ENCODE peak calls at places on chromosomes 12 and 14, in six cellular contexts. F, Z, S, T, K and L are unnamed samples.

GRCh38 chr14:44962573-44963528 is 861 bp downstream of the TOGARAM1 start:
- DNase-seq in F (peak; percentile 79), Z (peak; percentile 8), S (no peak), T (peak; percentile 87), K (no peak), L (peak; percentile 49)

GRCh38 chr12:12807970-12808702 is 5.0 kb upstream of the DDX47 start:
- DNase-seq in F (no peak), Z (no peak), S (no peak), T (peak; percentile 71), K (no peak), L (peak; percentile 43)

GRCh38 chr14:54387328-54387727 is 9.5 kb upstream of the CDKN3 start:
- DNase-seq in F (no peak), Z (no peak), S (no peak), T (no peak), K (no peak), L (no peak)

GRCh38 chr12:14913381-14913781 is 25.0 kb downstream of the ERP27 start:
- DNase-seq in F (no peak), Z (no peak), S (no peak), T (peak; percentile 69), K (no peak), L (peak; percentile 38)

GRCh38 chr12:72024613-72025012 is 86.0 kb downstream of the TPH2 start:
- DNase-seq in F (no peak), Z (no peak), S (no peak), T (no peak), K (no peak), L (no peak)

GRCh38 chr12:69014047-69014446 is 81.1 kb upstream of the CPM start:
- DNase-seq in F (no peak), Z (no peak), S (no peak), T (no peak), K (no peak), L (no peak)

GRCh38 chr14:32230695-32231280 is 27.7 kb upstream of the RNU6-8 start:
- DNase-seq in F (no peak), Z (no peak), S (peak; percentile 16), T (no peak), K (no peak), L (no peak)

GRCh38 chr14:73467800-73468199 is 9.5 kb upstream of the NUMB start:
- DNase-seq in F (no peak), Z (peak; percentile 39), S (no peak), T (no peak), K (no peak), L (no peak)

GRCh38 chr12:11695321-11695720 is 45.8 kb downstream of the ETV6 start:
- DNase-seq in F (no peak), Z (no peak), S (no peak), T (peak; percentile 83), K (no peak), L (no peak)

GRCh38 chr12:110744176-110744575 is 1.5 kb upstream of the PPP1CC start:
- DNase-seq in F (no peak), Z (no peak), S (no peak), T (peak; percentile 72), K (no peak), L (no peak)

GRCh38 chr12:93894391-93895095 is 217.4 kb downstream of the CRADD start:
- DNase-seq in F (peak; percentile 74), Z (no peak), S (no peak), T (peak; percentile 94), K (peak; percentile 38), L (no peak)

GRCh38 chr12:91892081-91892855 is 253.4 kb downstream of the BTG1 start:
- DNase-seq in F (no peak), Z (no peak), S (no peak), T (no peak), K (no peak), L (no peak)

GRCh38 chr14:68790656-68791077 is 2.2 kb downstream of the ZFP36L1 start:
- DNase-seq in F (peak; percentile 47), Z (no peak), S (no peak), T (no peak), K (no peak), L (peak; percentile 25)

GRCh38 chr12:25702553-25702952 is 149.5 kb upstream of the LMNTD1 start:
- DNase-seq in F (no peak), Z (no peak), S (no peak), T (no peak), K (no peak), L (no peak)

GRCh38 chr12:90953956-90954421 is 987 bp downstream of the CCER1 start:
- DNase-seq in F (peak; percentile 40), Z (peak; percentile 50), S (no peak), T (no peak), K (no peak), L (no peak)

GRCh38 chr14:68297871-68298468 is 478.4 kb downstream of the RAD51B start:
- DNase-seq in F (no peak), Z (no peak), S (no peak), T (no peak), K (no peak), L (no peak)

GRCh38 chr12:76878899-76879709 is at the start of gene CSRP2:
- DNase-seq in F (peak; percentile 91), Z (peak; percentile 90), S (peak; percentile 86), T (peak; percentile 93), K (peak; percentile 80), L (peak; percentile 89)

GRCh38 chr12:105477873-105478272 is 147.4 kb downstream of the C12orf75 start:
- DNase-seq in F (no peak), Z (no peak), S (no peak), T (no peak), K (no peak), L (no peak)

GRCh38 chr12:102421801-102422583 is 58.4 kb downstream of the IGF1 start:
- DNase-seq in F (no peak), Z (no peak), S (no peak), T (no peak), K (no peak), L (no peak)

GRCh38 chr14:90248594-90248993 is 7.8 kb upstream of the PSMC1 start:
- DNase-seq in F (no peak), Z (no peak), S (no peak), T (no peak), K (no peak), L (no peak)

GRCh38 chr12:43957732-43958131 is 121.9 kb downstream of the TMEM117 start:
- DNase-seq in F (no peak), Z (peak; percentile 17), S (peak; percentile 21), T (no peak), K (no peak), L (no peak)

GRCh38 chr14:103129301-103130016 is 6.2 kb downstream of the TNFAIP2 start:
- DNase-seq in F (peak; percentile 40), Z (no peak), S (no peak), T (no peak), K (no peak), L (no peak)
- TF ChIP-seq EP300 in F (no peak), Z (no peak), S (no peak), T (no peak), K (no peak), L (no peak)

DNA sequence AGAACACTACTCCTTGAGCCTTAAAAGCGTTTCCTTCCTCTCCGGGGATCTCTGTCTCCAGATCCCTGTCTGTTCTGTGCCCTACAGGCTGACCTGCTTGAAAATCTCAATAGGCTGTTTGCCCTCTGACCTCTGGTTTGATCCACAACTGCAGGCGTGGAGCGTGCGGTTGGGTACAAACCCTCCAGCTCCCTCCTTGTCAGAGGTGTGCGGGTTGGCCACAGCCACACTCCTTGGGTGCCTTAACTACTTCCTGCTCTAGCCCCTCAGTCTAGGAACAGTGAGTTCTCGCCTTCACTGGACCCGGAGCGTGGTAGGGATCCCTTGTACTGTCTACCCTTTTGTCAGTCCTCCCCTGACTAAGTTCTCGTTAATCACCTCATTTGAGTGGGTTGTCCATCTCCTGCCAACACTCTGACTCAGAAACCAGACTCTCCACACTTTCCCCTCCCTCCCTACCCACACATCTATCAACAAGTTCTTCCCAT is 33.1 kb downstream of the CMKLR1 start:
- DNase-seq in F (no peak), Z (no peak), S (no peak), T (no peak), K (no peak), L (no peak)
- TF ChIP-seq POLR2A in F (no peak), Z (no peak), S (no peak), T (no peak), K (no peak), L (no peak)

DNA sequence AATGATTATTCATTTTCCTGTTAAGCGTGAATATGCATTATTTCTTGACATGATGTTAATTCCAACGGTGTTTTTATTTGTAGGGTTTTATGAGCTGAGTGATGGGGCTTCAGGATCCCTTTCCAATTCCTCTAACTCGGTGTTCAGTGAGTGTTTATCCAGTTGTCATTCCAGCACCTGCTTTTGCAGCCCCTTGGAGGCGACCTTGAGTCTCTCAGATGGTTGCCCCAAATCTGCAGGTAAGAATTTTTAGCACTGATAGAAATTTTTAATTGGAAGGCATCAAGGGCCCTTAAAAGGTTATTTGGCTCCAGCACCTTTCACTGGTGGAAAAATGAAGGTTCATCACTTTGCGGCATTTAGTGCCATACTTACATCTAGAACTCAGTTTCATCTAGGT is 3.7 kb downstream of the DACT1 start:
- DNase-seq in F (no peak), Z (no peak), S (no peak), T (no peak), K (no peak), L (no peak)
- TF ChIP-seq CTCF in F (no peak), Z (peak; percentile 14), S (no peak), T (no peak), K (no peak), L (no peak)

GRCh38 chr12:103960567-103961227 is 5.0 kb upstream of the TDG start:
- DNase-seq in F (no peak), Z (peak; percentile 53), S (no peak), T (no peak), K (no peak), L (no peak)

GRCh38 chr12:103955811-103956514 is 9.7 kb upstream of the TDG start:
- DNase-seq in F (no peak), Z (no peak), S (no peak), T (no peak), K (no peak), L (no peak)

GRCh38 chr12:103958621-103959020 is 7.1 kb upstream of the TDG start:
- DNase-seq in F (no peak), Z (no peak), S (no peak), T (no peak), K (no peak), L (no peak)

GRCh38 chr12:103956515-103957027 is 9.1 kb upstream of the TDG start:
- DNase-seq in F (no peak), Z (no peak), S (no peak), T (no peak), K (no peak), L (no peak)

DNA sequence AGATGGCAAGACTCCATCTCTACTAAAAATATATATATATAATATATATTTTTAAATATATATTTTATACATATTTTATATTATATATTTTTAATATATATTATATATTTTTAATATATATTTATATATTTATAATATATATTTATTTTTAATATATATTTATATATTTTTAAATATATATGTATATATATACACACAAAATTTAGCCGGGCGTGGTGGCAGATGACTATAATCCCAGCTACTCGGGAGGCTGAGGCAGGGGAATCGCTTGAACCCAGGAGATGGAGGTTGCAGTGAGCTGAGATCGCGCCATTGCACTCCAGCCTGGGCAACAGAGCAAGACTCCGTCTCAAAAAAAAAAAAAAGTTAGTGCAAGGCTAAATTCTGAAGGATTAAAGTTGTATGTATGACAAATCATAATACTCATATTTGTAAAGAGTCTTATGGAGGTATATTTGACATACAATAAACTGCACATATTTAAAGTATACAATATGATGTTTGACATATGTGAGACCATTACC is 7.7 kb upstream of the TDG start:
- DNase-seq in F (no peak), Z (no peak), S (no peak), T (no peak), K (no peak), L (no peak)
- TF ChIP-seq EP300 in F (no peak), Z (no peak), S (no peak), T (no peak), K (no peak), L (no peak)

GRCh38 chr12:41998451-41998850 is 146.2 kb downstream of the GXYLT1 start:
- DNase-seq in F (no peak), Z (no peak), S (no peak), T (no peak), K (no peak), L (no peak)
- TF ChIP-seq POLR2A in F (no peak), Z (no peak), S (no peak), T (no peak), K (no peak), L (no peak)